ENCODE peak calls at places on chromosomes 6 and 20, in eight cellular contexts. X, B, Z, T, U, F, I and C are unnamed samples.

GRCh38 chr20:24241466-24241865 is 228.0 kb upstream of the SYNDIG1 start:
- DNase-seq in X (no peak), B (no peak), Z (no peak), T (no peak), U (no peak), F (no peak), I (no peak), C (no peak)

GRCh38 chr6:17478223-17478907 is 85.0 kb downstream of the CAP2 start:
- DNase-seq in X (no peak), B (peak), Z (no peak), T (no peak), U (no peak), F (no peak), I (no peak), C (no peak)

GRCh38 chr6:102918161-102918560 is 1524.7 kb downstream of the GRIK2 start:
- DNase-seq in X (no peak), B (no peak), Z (no peak), T (no peak), U (no peak), F (no peak), I (no peak), C (no peak)

GRCh38 chr6:4008324-4009047 is 70.5 kb downstream of the FAM217A start:
- DNase-seq in X (no peak), B (no peak), Z (peak), T (no peak), U (no peak), F (peak), I (no peak), C (no peak)

GRCh38 chr6:88499845-88500699 is 333.9 kb upstream of the CNR1 start:
- DNase-seq in X (no peak), B (no peak), Z (no peak), T (no peak), U (no peak), F (no peak), I (no peak), C (no peak)

GRCh38 chr6:126017668-126018067 is 31.3 kb downstream of the TRMT11 start:
- DNase-seq in X (no peak), B (no peak), Z (no peak), T (no peak), U (no peak), F (no peak), I (no peak), C (no peak)

GRCh38 chr20:46126440-46127056 is 8.4 kb downstream of the CD40 start:
- DNase-seq in X (no peak), B (no peak), Z (no peak), T (no peak), U (no peak), F (no peak), I (no peak), C (no peak)

GRCh38 chr6:131839388-131839787 is 31.6 kb downstream of the ENPP1 start:
- DNase-seq in X (no peak), B (no peak), Z (peak), T (no peak), U (no peak), F (no peak), I (no peak), C (no peak)

GRCh38 chr6:27096834-27097511 is 150.5 kb upstream of the PRSS16 start:
- DNase-seq in X (peak), B (no peak), Z (peak), T (peak), U (peak), F (no peak), I (peak), C (no peak)

GRCh38 chr20:63534427-63534830 is 2.7 kb downstream of the PTK6 start:
- DNase-seq in X (no peak), B (no peak), Z (no peak), T (peak), U (no peak), F (no peak), I (no peak), C (no peak)

GRCh38 chr6:126419901-126420300 is 80.0 kb downstream of the CENPW start:
- DNase-seq in X (no peak), B (no peak), Z (no peak), T (no peak), U (no peak), F (no peak), I (no peak), C (no peak)

GRCh38 chr6:136468711-136469110 is 81.5 kb downstream of the MAP7 start:
- DNase-seq in X (no peak), B (no peak), Z (no peak), T (no peak), U (no peak), F (no peak), I (no peak), C (no peak)

GRCh38 chr20:36917943-36918342 is 33.6 kb downstream of the SAMHD1 start:
- DNase-seq in X (no peak), B (no peak), Z (peak), T (no peak), U (no peak), F (no peak), I (no peak), C (no peak)

GRCh38 chr6:167162591-167162990 is 4.8 kb upstream of the GPR31 start:
- DNase-seq in X (no peak), B (no peak), Z (no peak), T (no peak), U (no peak), F (no peak), I (no peak), C (no peak)
- TF ChIP-seq CTCF in X (no peak), B (no peak), Z (no peak), T (no peak), U (no peak), F (no peak), I (no peak), C (no peak)

DNA sequence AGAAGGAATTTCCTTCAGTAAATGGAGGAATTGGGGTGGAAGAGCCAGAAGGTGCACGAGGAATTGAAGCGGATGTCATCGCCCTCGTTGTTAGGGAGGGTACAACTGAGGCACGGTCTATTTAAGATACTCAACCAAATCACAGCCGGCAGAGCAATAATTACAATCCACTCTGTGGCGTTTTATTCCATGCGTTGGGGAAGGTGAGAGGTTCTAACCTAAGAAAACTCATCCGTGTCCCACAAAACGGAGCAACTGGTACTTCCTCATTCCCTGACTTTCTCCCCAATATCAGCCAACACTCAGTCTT is 802 bp upstream of the RRBP1 start:
- DNase-seq in X (no peak), B (no peak), Z (no peak), T (no peak), U (no peak), F (no peak), I (no peak), C (no peak)
- H3K27ac ChIP-seq in X (peak), B (peak), Z (peak), T (peak), U (peak), F (peak), I (peak), C (peak)

DNA sequence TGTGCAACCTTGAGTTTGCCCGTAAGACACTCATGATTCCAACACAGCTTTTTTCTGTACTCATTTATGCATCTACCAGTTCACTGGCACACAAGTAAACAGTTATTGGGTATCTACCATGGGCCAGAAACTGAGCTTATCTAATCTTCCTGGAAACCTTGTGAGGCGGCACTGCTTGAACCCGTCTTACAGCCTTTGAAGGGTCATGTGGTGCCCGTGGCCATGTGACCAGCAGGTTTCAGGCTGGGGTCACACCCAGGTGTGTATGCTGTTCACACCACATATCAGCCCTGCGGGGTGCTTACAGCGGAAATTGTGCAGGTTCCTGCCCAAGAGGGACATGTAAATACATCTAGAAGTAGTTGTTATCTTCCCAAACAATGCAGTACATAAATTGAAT is 6.1 kb downstream of the THBD start:
- DNase-seq in X (no peak), B (peak), Z (no peak), T (no peak), U (no peak), F (no peak), I (no peak), C (no peak)
- TF ChIP-seq CTCF in X (no peak), B (no peak), Z (no peak), T (no peak), U (no peak), F (no peak), I (no peak), C (no peak)

GRCh38 chr20:2323051-2323450 is 27.2 kb downstream of the TGM3 start:
- DNase-seq in X (no peak), B (no peak), Z (no peak), T (no peak), U (no peak), F (no peak), I (no peak), C (no peak)

GRCh38 chr20:2316847-2317495 is 21.2 kb downstream of the TGM3 start:
- DNase-seq in X (no peak), B (no peak), Z (no peak), T (no peak), U (no peak), F (no peak), I (no peak), C (no peak)

GRCh38 chr20:2315440-2315778 is 19.6 kb downstream of the TGM3 start:
- DNase-seq in X (no peak), B (no peak), Z (no peak), T (no peak), U (no peak), F (no peak), I (no peak), C (no peak)

GRCh38 chr20:2326046-2326445 is 30.2 kb downstream of the TGM3 start:
- DNase-seq in X (no peak), B (no peak), Z (no peak), T (no peak), U (no peak), F (no peak), I (no peak), C (no peak)

DNA sequence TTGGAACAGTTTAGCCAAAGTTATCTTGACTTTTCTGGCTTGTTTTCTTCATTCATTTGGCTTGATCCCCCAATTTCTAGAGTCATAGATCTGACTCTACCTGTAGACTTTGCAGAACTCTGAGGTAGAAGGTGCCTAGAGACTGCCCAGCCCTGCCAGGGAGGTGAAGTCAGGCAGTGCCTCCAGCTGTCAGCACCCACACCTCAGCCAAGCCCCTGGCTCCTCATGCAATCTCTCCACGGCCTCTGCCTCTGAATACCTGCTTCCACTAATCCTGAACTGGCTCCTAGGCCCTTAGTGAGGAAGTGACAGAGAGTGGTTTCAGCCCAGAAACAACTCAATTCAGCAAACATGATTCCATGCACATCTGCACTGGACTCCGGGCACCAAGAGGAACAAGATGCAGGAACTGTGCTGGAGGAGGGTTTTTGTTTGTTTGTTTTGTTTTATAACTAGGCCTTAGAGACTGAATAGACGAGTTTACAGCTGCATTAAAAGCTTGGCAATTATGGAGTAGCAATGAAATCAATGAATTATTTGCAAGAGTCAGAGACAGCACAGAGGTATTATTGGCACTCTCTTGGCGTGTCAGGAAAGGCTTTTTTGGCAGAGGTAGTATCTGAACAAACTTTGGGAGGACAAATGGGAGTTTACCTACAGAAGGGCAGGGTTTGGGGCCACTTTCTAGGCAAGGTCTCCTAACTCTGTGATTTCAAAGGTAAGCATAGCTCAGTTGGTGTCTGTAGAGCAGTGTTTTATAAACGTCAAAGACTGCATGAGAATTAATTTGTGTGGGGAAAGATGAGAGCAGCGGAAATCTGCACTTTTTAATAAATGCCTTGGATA is 25.2 kb downstream of the TGM3 start:
- DNase-seq in X (no peak), B (no peak), Z (no peak), T (no peak), U (no peak), F (no peak), I (no peak), C (no peak)
- H3K27ac ChIP-seq in X (no peak), B (no peak), Z (no peak), T (no peak), U (no peak), F (no peak), I (no peak), C (no peak)

DNA sequence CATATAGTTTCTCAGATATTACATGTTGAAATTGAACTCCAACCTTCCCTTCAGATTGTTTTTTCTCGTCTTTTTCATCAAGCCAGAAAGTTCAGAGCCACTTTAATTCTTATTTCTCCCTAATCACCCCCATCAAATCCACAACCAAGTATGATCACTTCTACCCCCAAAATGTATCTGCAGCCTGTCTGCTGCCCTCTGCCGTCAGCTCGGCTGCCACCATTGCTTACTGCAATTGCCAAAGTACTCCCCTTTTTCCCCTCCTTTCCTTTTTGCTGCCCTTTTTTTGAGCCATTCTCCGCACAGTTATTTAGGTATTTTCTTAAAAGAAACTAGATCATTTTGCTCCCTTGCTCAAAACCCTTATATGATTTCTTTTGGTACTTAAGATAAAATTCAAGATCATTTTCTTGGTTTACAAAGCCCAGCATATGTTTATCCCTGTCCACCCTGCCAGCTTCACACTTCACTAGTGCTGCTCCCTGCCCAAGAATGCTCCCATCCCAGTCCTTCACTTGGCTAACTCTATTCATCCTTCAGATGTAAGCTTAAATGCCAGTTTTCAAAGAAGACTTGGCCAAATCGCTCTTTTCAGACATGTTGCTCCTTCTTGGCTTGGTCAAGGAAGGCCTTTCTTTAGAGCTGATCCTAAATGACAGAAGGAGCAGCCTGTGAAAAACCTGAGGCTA is 63.6 kb downstream of the SH3BGRL2 start:
- DNase-seq in X (no peak), B (no peak), Z (no peak), T (no peak), U (no peak), F (no peak), I (no peak), C (no peak)
- TF ChIP-seq CTCF in X (no peak), B (no peak), Z (no peak), T (no peak), U (no peak), F (no peak), I (no peak), C (no peak)

GRCh38 chr6:167839755-167840154 is 13.0 kb downstream of the AFDN start:
- DNase-seq in X (no peak), B (no peak), Z (no peak), T (no peak), U (no peak), F (no peak), I (no peak), C (no peak)
- H3K27ac ChIP-seq in X (no peak), B (no peak), Z (no peak), T (no peak), U (no peak), F (no peak), I (no peak), C (no peak)

GRCh38 chr6:69796081-69796626 is 656 bp downstream of the LMBRD1 start:
- DNase-seq in X (no peak), B (peak), Z (peak), T (peak), U (peak), F (peak), I (peak), C (no peak)

GRCh38 chr6:69791065-69791471 is 5.7 kb downstream of the LMBRD1 start:
- DNase-seq in X (no peak), B (no peak), Z (peak), T (no peak), U (no peak), F (no peak), I (no peak), C (no peak)

GRCh38 chr6:69792292-69792691 is 4.5 kb downstream of the LMBRD1 start:
- DNase-seq in X (no peak), B (no peak), Z (no peak), T (no peak), U (no peak), F (no peak), I (no peak), C (no peak)

GRCh38 chr6:69796627-69797390 is at the start of gene LMBRD1:
- DNase-seq in X (peak), B (peak), Z (peak), T (peak), U (peak), F (peak), I (peak), C (peak)

GRCh38 chr6:69795469-69796080 is 1.2 kb downstream of the LMBRD1 start:
- DNase-seq in X (no peak), B (no peak), Z (no peak), T (no peak), U (no peak), F (no peak), I (no peak), C (no peak)
- TF ChIP-seq CTCF in X (no peak), B (peak), Z (no peak), T (no peak), U (no peak), F (no peak), I (no peak), C (no peak)

DNA sequence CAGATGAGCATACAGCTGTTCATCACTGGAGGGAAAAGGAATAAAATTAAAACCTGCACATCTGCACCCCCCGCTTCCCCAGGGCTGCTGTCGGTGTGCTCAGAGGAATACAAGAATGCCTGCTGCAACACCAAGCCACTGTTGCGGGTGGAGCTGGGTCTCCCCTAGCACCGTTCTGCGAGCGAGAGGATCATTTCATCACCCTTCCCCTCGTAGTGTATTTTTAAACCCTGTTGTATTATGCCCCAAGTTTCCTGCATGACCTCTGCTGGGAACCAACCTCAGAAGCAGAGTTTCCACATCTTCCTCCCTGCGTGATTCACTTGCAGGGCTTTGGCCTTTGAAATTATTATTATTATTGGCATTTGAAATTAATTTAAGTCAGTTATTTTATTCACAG is 25.9 kb downstream of the INSM1 start:
- DNase-seq in X (no peak), B (no peak), Z (peak), T (no peak), U (no peak), F (no peak), I (no peak), C (no peak)
- H3K27ac ChIP-seq in X (no peak), B (no peak), Z (peak), T (no peak), U (no peak), F (no peak), I (no peak), C (no peak)

GRCh38 chr6:42779521-42779920 is 2.3 kb upstream of the BICRAL start:
- DNase-seq in X (no peak), B (no peak), Z (no peak), T (no peak), U (no peak), F (no peak), I (no peak), C (no peak)

GRCh38 chr6:42774201-42774600 is 7.7 kb upstream of the BICRAL start:
- DNase-seq in X (no peak), B (no peak), Z (no peak), T (no peak), U (no peak), F (peak), I (no peak), C (no peak)

GRCh38 chr6:42781546-42781810 is 374 bp upstream of the BICRAL start:
- DNase-seq in X (no peak), B (no peak), Z (peak), T (no peak), U (no peak), F (no peak), I (no peak), C (no peak)

GRCh38 chr6:42777126-42777822 is 4.6 kb upstream of the BICRAL start:
- DNase-seq in X (no peak), B (no peak), Z (peak), T (no peak), U (no peak), F (no peak), I (no peak), C (no peak)

GRCh38 chr6:42778072-42778471 is 3.8 kb upstream of the BICRAL start:
- DNase-seq in X (no peak), B (no peak), Z (no peak), T (no peak), U (no peak), F (no peak), I (no peak), C (no peak)
- TF ChIP-seq CTCF in X (no peak), B (no peak), Z (no peak), T (no peak), U (no peak), F (no peak), I (no peak), C (no peak)